ENCODE peak calls at places on chromosome 11, in seven cellular contexts. One of them, this sample, is unnamed. For H3K27me3, the result is how much of the 10 kb centered on the place peaks cover.

GRCh38 chr11:72585762-72586590 is 88.2 kb downstream of the PDE2A start:
- DNase-seq in thoracic aorta: no peak
- DNase-seq in uterus: peak
- DNase-seq in neural progenitor cell: peak
- DNase-seq in heart right ventricle: peak
- DNase-seq in psoas muscle: no peak
- DNase-seq in colonic mucosa: peak
- DNase-seq in this sample: peak

GRCh38 chr11:68994161-68994890 is 13.5 kb upstream of the MRGPRD start:
- DNase-seq in uterus: no peak
- DNase-seq in neural progenitor cell: no peak
- DNase-seq in colonic mucosa: no peak
- DNase-seq in thoracic aorta: no peak
- DNase-seq in psoas muscle: no peak
- DNase-seq in heart right ventricle: no peak
- DNase-seq in this sample: no peak

GRCh38 chr11:64686466-64687175 is 36.4 kb downstream of the NRXN2 start:
- DNase-seq in colonic mucosa: no peak
- DNase-seq in psoas muscle: no peak
- DNase-seq in heart right ventricle: no peak
- DNase-seq in thoracic aorta: no peak
- DNase-seq in neural progenitor cell: no peak
- DNase-seq in uterus: no peak
- DNase-seq in this sample: no peak

GRCh38 chr11:61834278-61835004 is 6.3 kb downstream of the FADS2 start:
- DNase-seq in uterus: peak
- DNase-seq in colonic mucosa: peak
- DNase-seq in thoracic aorta: no peak
- DNase-seq in neural progenitor cell: no peak
- DNase-seq in heart right ventricle: peak
- DNase-seq in psoas muscle: peak
- DNase-seq in this sample: no peak

GRCh38 chr11:62603072-62603408 is 1.4 kb upstream of the MTA2 start:
- DNase-seq in colonic mucosa: peak
- DNase-seq in psoas muscle: no peak
- DNase-seq in uterus: no peak
- DNase-seq in heart right ventricle: no peak
- DNase-seq in neural progenitor cell: no peak
- DNase-seq in thoracic aorta: no peak
- DNase-seq in this sample: no peak

GRCh38 chr11:1732421-1733008 is 17.9 kb downstream of the IFITM10 start:
- DNase-seq in psoas muscle: no peak
- DNase-seq in heart right ventricle: no peak
- DNase-seq in uterus: no peak
- DNase-seq in thoracic aorta: no peak
- DNase-seq in neural progenitor cell: no peak
- DNase-seq in colonic mucosa: no peak
- DNase-seq in this sample: no peak

GRCh38 chr11:134266841-134267251 is 9.3 kb upstream of the GLB1L3 start:
- DNase-seq in thoracic aorta: no peak
- DNase-seq in neural progenitor cell: no peak
- DNase-seq in colonic mucosa: peak
- DNase-seq in uterus: no peak
- DNase-seq in psoas muscle: no peak
- DNase-seq in heart right ventricle: no peak
- DNase-seq in this sample: no peak

GRCh38 chr11:6647836-6648235 is 7.8 kb downstream of the DCHS1 start:
- DNase-seq in neural progenitor cell: no peak
- DNase-seq in uterus: no peak
- DNase-seq in psoas muscle: no peak
- DNase-seq in heart right ventricle: no peak
- DNase-seq in colonic mucosa: no peak
- DNase-seq in thoracic aorta: no peak
- DNase-seq in this sample: no peak

GRCh38 chr11:112882494-112883381 is 78.5 kb upstream of the NCAM1 start:
- DNase-seq in psoas muscle: no peak
- DNase-seq in uterus: no peak
- DNase-seq in neural progenitor cell: no peak
- DNase-seq in heart right ventricle: peak
- DNase-seq in colonic mucosa: no peak
- DNase-seq in thoracic aorta: no peak
- DNase-seq in this sample: no peak

GRCh38 chr11:57336111-57336666 is 497 bp upstream of the SSRP1 start:
- DNase-seq in colonic mucosa: no peak
- DNase-seq in psoas muscle: no peak
- DNase-seq in neural progenitor cell: no peak
- DNase-seq in uterus: no peak
- DNase-seq in thoracic aorta: no peak
- DNase-seq in heart right ventricle: no peak
- DNase-seq in this sample: no peak

GRCh38 chr11:133836076-133836548 is 9.2 kb downstream of the SPATA19 start:
- DNase-seq in thoracic aorta: no peak
- DNase-seq in colonic mucosa: no peak
- DNase-seq in heart right ventricle: no peak
- DNase-seq in psoas muscle: no peak
- DNase-seq in neural progenitor cell: no peak
- DNase-seq in uterus: no peak
- DNase-seq in this sample: no peak

GRCh38 chr11:9285850-9286587 is 20.9 kb upstream of the DENND5A start:
- DNase-seq in thoracic aorta: no peak
- DNase-seq in colonic mucosa: no peak
- DNase-seq in heart right ventricle: no peak
- DNase-seq in psoas muscle: no peak
- DNase-seq in neural progenitor cell: no peak
- DNase-seq in uterus: no peak
- DNase-seq in this sample: no peak

GRCh38 chr11:35214792-35215193 is 75.8 kb downstream of the CD44 start:
- DNase-seq in thoracic aorta: no peak
- DNase-seq in neural progenitor cell: peak
- DNase-seq in uterus: no peak
- DNase-seq in psoas muscle: no peak
- DNase-seq in heart right ventricle: no peak
- DNase-seq in colonic mucosa: no peak
- DNase-seq in this sample: no peak

GRCh38 chr11:36051235-36052072 is 107.6 kb downstream of the LDLRAD3 start:
- DNase-seq in uterus: no peak
- DNase-seq in heart right ventricle: no peak
- DNase-seq in colonic mucosa: no peak
- DNase-seq in thoracic aorta: no peak
- DNase-seq in psoas muscle: no peak
- DNase-seq in neural progenitor cell: no peak
- DNase-seq in this sample: no peak

GRCh38 chr11:47060807-47061206 is 115.9 kb downstream of the ARFGAP2 start:
- DNase-seq in heart right ventricle: no peak
- DNase-seq in colonic mucosa: no peak
- DNase-seq in thoracic aorta: no peak
- DNase-seq in psoas muscle: no peak
- DNase-seq in neural progenitor cell: no peak
- DNase-seq in uterus: no peak
- DNase-seq in this sample: no peak

GRCh38 chr11:128802358-128802981 is 64.6 kb downstream of the KCNJ1 start:
- DNase-seq in psoas muscle: no peak
- DNase-seq in thoracic aorta: no peak
- DNase-seq in heart right ventricle: no peak
- DNase-seq in neural progenitor cell: peak
- DNase-seq in uterus: no peak
- DNase-seq in colonic mucosa: no peak
- DNase-seq in this sample: no peak

GRCh38 chr11:134486704-134487103 is 74.7 kb upstream of the B3GAT1 start:
- DNase-seq in uterus: no peak
- DNase-seq in colonic mucosa: no peak
- DNase-seq in psoas muscle: no peak
- DNase-seq in heart right ventricle: no peak
- DNase-seq in thoracic aorta: no peak
- DNase-seq in neural progenitor cell: no peak
- DNase-seq in this sample: no peak

GRCh38 chr11:88428959-88429358 is 91.4 kb upstream of the CTSC start:
- DNase-seq in heart right ventricle: no peak
- DNase-seq in uterus: no peak
- DNase-seq in thoracic aorta: no peak
- DNase-seq in psoas muscle: no peak
- DNase-seq in colonic mucosa: no peak
- DNase-seq in neural progenitor cell: no peak
- DNase-seq in this sample: no peak

GRCh38 chr11:83508804-83509203 is 222.6 kb upstream of the CCDC90B start:
- DNase-seq in uterus: no peak
- DNase-seq in thoracic aorta: no peak
- DNase-seq in psoas muscle: no peak
- DNase-seq in colonic mucosa: no peak
- DNase-seq in neural progenitor cell: no peak
- DNase-seq in heart right ventricle: no peak
- DNase-seq in this sample: no peak

GRCh38 chr11:35639591-35640179 is 21.4 kb downstream of the FJX1 start:
- DNase-seq in uterus: no peak
- DNase-seq in psoas muscle: no peak
- DNase-seq in neural progenitor cell: no peak
- DNase-seq in colonic mucosa: no peak
- DNase-seq in heart right ventricle: no peak
- DNase-seq in thoracic aorta: no peak
- DNase-seq in this sample: no peak

GRCh38 chr11:132864811-132865576 is 667.3 kb downstream of the OPCML start:
- DNase-seq in colonic mucosa: no peak
- DNase-seq in thoracic aorta: no peak
- DNase-seq in neural progenitor cell: peak
- DNase-seq in psoas muscle: no peak
- DNase-seq in uterus: no peak
- DNase-seq in heart right ventricle: no peak
- DNase-seq in this sample: no peak

GRCh38 chr11:122287401-122287800 is 171.4 kb upstream of the BLID start:
- DNase-seq in psoas muscle: no peak
- DNase-seq in neural progenitor cell: peak
- DNase-seq in heart right ventricle: no peak
- DNase-seq in uterus: no peak
- DNase-seq in colonic mucosa: no peak
- DNase-seq in thoracic aorta: no peak
- DNase-seq in this sample: no peak

GRCh38 chr11:11349870-11350325 is 3.2 kb downstream of the CSNK2A3 start:
- DNase-seq in neural progenitor cell: no peak
- DNase-seq in uterus: peak
- DNase-seq in thoracic aorta: no peak
- DNase-seq in heart right ventricle: no peak
- DNase-seq in psoas muscle: no peak
- DNase-seq in colonic mucosa: peak
- DNase-seq in this sample: no peak

GRCh38 chr11:28628412-28628811 is 520.2 kb downstream of the METTL15 start:
- DNase-seq in psoas muscle: no peak
- DNase-seq in uterus: no peak
- DNase-seq in thoracic aorta: no peak
- DNase-seq in colonic mucosa: no peak
- DNase-seq in heart right ventricle: no peak
- DNase-seq in neural progenitor cell: peak
- DNase-seq in this sample: no peak
- TF ChIP-seq CTCF in psoas muscle: no peak
- TF ChIP-seq CTCF in uterus: no peak
- TF ChIP-seq CTCF in thoracic aorta: no peak
- TF ChIP-seq CTCF in colonic mucosa: no peak
- TF ChIP-seq CTCF in heart right ventricle: no peak
- TF ChIP-seq CTCF in neural progenitor cell: no peak
- TF ChIP-seq CTCF in this sample: no peak

DNA sequence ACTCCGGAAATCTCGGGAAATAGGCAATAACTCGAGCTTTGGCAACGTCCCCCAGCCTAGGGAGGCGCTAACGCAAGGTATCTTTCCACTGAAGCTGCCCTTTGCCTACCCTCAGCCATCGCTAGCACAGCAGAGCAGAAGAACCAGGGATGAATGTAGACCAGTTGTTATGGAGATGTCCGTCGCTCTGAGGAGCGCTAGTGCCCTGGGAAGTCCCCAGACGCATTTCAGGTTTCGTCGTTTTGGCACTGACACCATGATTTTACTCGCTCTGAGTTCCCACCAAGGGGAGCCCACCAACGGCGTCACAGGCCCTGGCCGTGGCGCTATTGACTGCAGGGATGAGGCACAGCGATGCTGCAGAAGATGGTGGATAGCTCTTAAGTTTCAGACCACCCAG is 22.7 kb upstream of the BDNF start:
- DNase-seq in uterus: no peak
- DNase-seq in psoas muscle: no peak
- DNase-seq in thoracic aorta: no peak
- DNase-seq in neural progenitor cell: peak
- DNase-seq in heart right ventricle: no peak
- DNase-seq in colonic mucosa: no peak
- DNase-seq in this sample: no peak
- H3K27me3 ChIP-seq in uterus: under half
- H3K27me3 ChIP-seq in psoas muscle: half or more
- H3K27me3 ChIP-seq in thoracic aorta: under half
- H3K27me3 ChIP-seq in neural progenitor cell: half or more
- H3K27me3 ChIP-seq in heart right ventricle: half or more
- H3K27me3 ChIP-seq in colonic mucosa: half or more
- H3K27me3 ChIP-seq in this sample: half or more

GRCh38 chr11:12673924-12674570 is at the start of gene TEAD1:
- DNase-seq in heart right ventricle: peak
- DNase-seq in psoas muscle: peak
- DNase-seq in thoracic aorta: peak
- DNase-seq in uterus: peak
- DNase-seq in colonic mucosa: peak
- DNase-seq in neural progenitor cell: peak
- DNase-seq in this sample: peak

GRCh38 chr11:12675951-12676711 is 1.9 kb downstream of the TEAD1 start:
- DNase-seq in heart right ventricle: no peak
- DNase-seq in colonic mucosa: peak
- DNase-seq in neural progenitor cell: peak
- DNase-seq in uterus: peak
- DNase-seq in psoas muscle: no peak
- DNase-seq in thoracic aorta: no peak
- DNase-seq in this sample: no peak

GRCh38 chr11:12673601-12673923 is 659 bp upstream of the TEAD1 start:
- DNase-seq in heart right ventricle: no peak
- DNase-seq in psoas muscle: no peak
- DNase-seq in colonic mucosa: no peak
- DNase-seq in thoracic aorta: no peak
- DNase-seq in neural progenitor cell: no peak
- DNase-seq in uterus: no peak
- DNase-seq in this sample: no peak

GRCh38 chr11:12674936-12675696 is 895 bp downstream of the TEAD1 start:
- DNase-seq in thoracic aorta: no peak
- DNase-seq in uterus: peak
- DNase-seq in heart right ventricle: peak
- DNase-seq in psoas muscle: peak
- DNase-seq in neural progenitor cell: peak
- DNase-seq in colonic mucosa: no peak
- DNase-seq in this sample: no peak

DNA sequence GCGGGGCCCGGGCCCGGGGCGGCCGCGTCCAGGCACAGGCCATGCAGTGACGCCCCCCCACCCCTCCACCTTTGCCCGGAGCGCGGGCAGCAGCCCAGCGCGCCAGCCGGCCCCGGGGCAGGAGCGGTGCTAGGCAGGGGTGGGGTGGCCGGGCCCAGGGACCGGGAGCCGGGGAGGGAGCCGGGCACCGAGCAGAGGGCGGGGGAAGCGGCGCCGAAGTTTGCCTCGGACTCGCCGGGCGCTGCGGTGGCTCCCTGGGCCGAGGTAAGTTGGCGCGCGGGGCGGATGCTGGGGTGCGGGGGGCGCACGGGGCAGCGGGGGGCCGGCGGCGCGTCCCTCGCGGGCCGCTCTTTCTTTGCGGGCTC is 332 bp downstream of the TEAD1 start:
- DNase-seq in heart right ventricle: no peak
- DNase-seq in psoas muscle: peak
- DNase-seq in neural progenitor cell: no peak
- DNase-seq in colonic mucosa: no peak
- DNase-seq in thoracic aorta: no peak
- DNase-seq in uterus: no peak
- DNase-seq in this sample: no peak
- TF ChIP-seq CTCF in heart right ventricle: no peak
- TF ChIP-seq CTCF in psoas muscle: no peak
- TF ChIP-seq CTCF in neural progenitor cell: no peak
- TF ChIP-seq CTCF in colonic mucosa: no peak
- TF ChIP-seq CTCF in thoracic aorta: no peak
- TF ChIP-seq CTCF in uterus: no peak
- TF ChIP-seq CTCF in this sample: no peak

GRCh38 chr11:114001416-114001815 is 26.5 kb downstream of the HTR3A start:
- DNase-seq in uterus: no peak
- DNase-seq in colonic mucosa: no peak
- DNase-seq in neural progenitor cell: no peak
- DNase-seq in psoas muscle: no peak
- DNase-seq in heart right ventricle: no peak
- DNase-seq in thoracic aorta: no peak
- DNase-seq in this sample: no peak
- H3K27me3 ChIP-seq in uterus: under half
- H3K27me3 ChIP-seq in colonic mucosa: under half
- H3K27me3 ChIP-seq in neural progenitor cell: under half
- H3K27me3 ChIP-seq in psoas muscle: under half
- H3K27me3 ChIP-seq in heart right ventricle: under half
- H3K27me3 ChIP-seq in thoracic aorta: under half
- H3K27me3 ChIP-seq in this sample: under half